ENCODE peak calls at places on chromosome 22, in nine cellular contexts. One of them, this sample, is unnamed.

GRCh38 chr22:44408227-44409192 is 89.5 kb downstream of the RTL6 start:
- DNase-seq in stimulated activated effector memory CD8-positive, alpha-beta T cell treated with anti-CD3 and anti-CD28 coated beads, Interleukin-12 subunit alpha, Interleukin-12 subunit beta, amount 100 ng/mL, for 72 hours: no peak
- DNase-seq in lower leg skin: no peak
- DNase-seq in dermis microvascular lymphatic vessel endothelial cell: no peak
- DNase-seq in H9: peak
- DNase-seq in MM.1S: no peak
- DNase-seq in SJSA1: no peak
- DNase-seq in left colon: peak
- DNase-seq in substantia nigra: no peak
- DNase-seq in this sample: no peak

GRCh38 chr22:37303821-37304274 is 21.5 kb downstream of the CYTH4 start:
- DNase-seq in substantia nigra: no peak
- DNase-seq in stimulated activated effector memory CD8-positive, alpha-beta T cell treated with anti-CD3 and anti-CD28 coated beads, Interleukin-12 subunit alpha, Interleukin-12 subunit beta, amount 100 ng/mL, for 72 hours: peak
- DNase-seq in lower leg skin: peak
- DNase-seq in left colon: no peak
- DNase-seq in SJSA1: peak
- DNase-seq in dermis microvascular lymphatic vessel endothelial cell: peak
- DNase-seq in MM.1S: no peak
- DNase-seq in H9: no peak
- DNase-seq in this sample: peak

GRCh38 chr22:20919718-20920117 is 2.5 kb downstream of the CRKL start:
- DNase-seq in left colon: no peak
- DNase-seq in stimulated activated effector memory CD8-positive, alpha-beta T cell treated with anti-CD3 and anti-CD28 coated beads, Interleukin-12 subunit alpha, Interleukin-12 subunit beta, amount 100 ng/mL, for 72 hours: no peak
- DNase-seq in H9: no peak
- DNase-seq in dermis microvascular lymphatic vessel endothelial cell: no peak
- DNase-seq in MM.1S: no peak
- DNase-seq in SJSA1: no peak
- DNase-seq in lower leg skin: no peak
- DNase-seq in substantia nigra: no peak
- DNase-seq in this sample: no peak

GRCh38 chr22:30332994-30333706 is 6.4 kb upstream of the TBC1D10A start:
- DNase-seq in left colon: no peak
- DNase-seq in SJSA1: no peak
- DNase-seq in stimulated activated effector memory CD8-positive, alpha-beta T cell treated with anti-CD3 and anti-CD28 coated beads, Interleukin-12 subunit alpha, Interleukin-12 subunit beta, amount 100 ng/mL, for 72 hours: no peak
- DNase-seq in H9: no peak
- DNase-seq in MM.1S: no peak
- DNase-seq in substantia nigra: no peak
- DNase-seq in lower leg skin: no peak
- DNase-seq in dermis microvascular lymphatic vessel endothelial cell: no peak
- DNase-seq in this sample: no peak

GRCh38 chr22:39353346-39353745 is 3.6 kb downstream of the SYNGR1 start:
- DNase-seq in SJSA1: peak
- DNase-seq in stimulated activated effector memory CD8-positive, alpha-beta T cell treated with anti-CD3 and anti-CD28 coated beads, Interleukin-12 subunit alpha, Interleukin-12 subunit beta, amount 100 ng/mL, for 72 hours: no peak
- DNase-seq in dermis microvascular lymphatic vessel endothelial cell: no peak
- DNase-seq in MM.1S: no peak
- DNase-seq in substantia nigra: no peak
- DNase-seq in left colon: no peak
- DNase-seq in lower leg skin: no peak
- DNase-seq in H9: no peak
- DNase-seq in this sample: no peak

GRCh38 chr22:43314611-43315010 is 28.6 kb downstream of the SCUBE1 start:
- DNase-seq in substantia nigra: no peak
- DNase-seq in H9: no peak
- DNase-seq in dermis microvascular lymphatic vessel endothelial cell: no peak
- DNase-seq in lower leg skin: no peak
- DNase-seq in MM.1S: no peak
- DNase-seq in left colon: no peak
- DNase-seq in SJSA1: no peak
- DNase-seq in stimulated activated effector memory CD8-positive, alpha-beta T cell treated with anti-CD3 and anti-CD28 coated beads, Interleukin-12 subunit alpha, Interleukin-12 subunit beta, amount 100 ng/mL, for 72 hours: no peak
- DNase-seq in this sample: no peak

GRCh38 chr22:44913198-44913983 is 96.4 kb downstream of the PHF21B start:
- DNase-seq in dermis microvascular lymphatic vessel endothelial cell: no peak
- DNase-seq in substantia nigra: no peak
- DNase-seq in stimulated activated effector memory CD8-positive, alpha-beta T cell treated with anti-CD3 and anti-CD28 coated beads, Interleukin-12 subunit alpha, Interleukin-12 subunit beta, amount 100 ng/mL, for 72 hours: no peak
- DNase-seq in SJSA1: no peak
- DNase-seq in MM.1S: no peak
- DNase-seq in H9: no peak
- DNase-seq in lower leg skin: no peak
- DNase-seq in left colon: peak
- DNase-seq in this sample: no peak

GRCh38 chr22:49780281-49780991 is 47.2 kb downstream of the BRD1 start:
- DNase-seq in H9: no peak
- DNase-seq in lower leg skin: no peak
- DNase-seq in substantia nigra: no peak
- DNase-seq in MM.1S: no peak
- DNase-seq in stimulated activated effector memory CD8-positive, alpha-beta T cell treated with anti-CD3 and anti-CD28 coated beads, Interleukin-12 subunit alpha, Interleukin-12 subunit beta, amount 100 ng/mL, for 72 hours: no peak
- DNase-seq in left colon: no peak
- DNase-seq in dermis microvascular lymphatic vessel endothelial cell: no peak
- DNase-seq in SJSA1: no peak
- DNase-seq in this sample: no peak

GRCh38 chr22:27185903-27186302 is 528.5 kb downstream of the MIAT start:
- DNase-seq in MM.1S: no peak
- DNase-seq in left colon: no peak
- DNase-seq in lower leg skin: no peak
- DNase-seq in substantia nigra: no peak
- DNase-seq in SJSA1: no peak
- DNase-seq in stimulated activated effector memory CD8-positive, alpha-beta T cell treated with anti-CD3 and anti-CD28 coated beads, Interleukin-12 subunit alpha, Interleukin-12 subunit beta, amount 100 ng/mL, for 72 hours: no peak
- DNase-seq in H9: no peak
- DNase-seq in dermis microvascular lymphatic vessel endothelial cell: no peak
- DNase-seq in this sample: no peak

GRCh38 chr22:50084085-50084484 is 1.1 kb downstream of the MLC1 start:
- DNase-seq in MM.1S: no peak
- DNase-seq in left colon: peak
- DNase-seq in lower leg skin: no peak
- DNase-seq in dermis microvascular lymphatic vessel endothelial cell: no peak
- DNase-seq in SJSA1: no peak
- DNase-seq in stimulated activated effector memory CD8-positive, alpha-beta T cell treated with anti-CD3 and anti-CD28 coated beads, Interleukin-12 subunit alpha, Interleukin-12 subunit beta, amount 100 ng/mL, for 72 hours: no peak
- DNase-seq in substantia nigra: no peak
- DNase-seq in H9: no peak
- DNase-seq in this sample: no peak

GRCh38 chr22:42065408-42066132 is 5.0 kb downstream of the NAGA start:
- DNase-seq in substantia nigra: no peak
- DNase-seq in MM.1S: no peak
- DNase-seq in H9: peak
- DNase-seq in stimulated activated effector memory CD8-positive, alpha-beta T cell treated with anti-CD3 and anti-CD28 coated beads, Interleukin-12 subunit alpha, Interleukin-12 subunit beta, amount 100 ng/mL, for 72 hours: no peak
- DNase-seq in SJSA1: no peak
- DNase-seq in left colon: no peak
- DNase-seq in dermis microvascular lymphatic vessel endothelial cell: no peak
- DNase-seq in lower leg skin: peak
- DNase-seq in this sample: no peak

GRCh38 chr22:28009272-28009827 is 90.3 kb upstream of the PITPNB start:
- DNase-seq in SJSA1: peak
- DNase-seq in dermis microvascular lymphatic vessel endothelial cell: peak
- DNase-seq in left colon: peak
- DNase-seq in stimulated activated effector memory CD8-positive, alpha-beta T cell treated with anti-CD3 and anti-CD28 coated beads, Interleukin-12 subunit alpha, Interleukin-12 subunit beta, amount 100 ng/mL, for 72 hours: peak
- DNase-seq in substantia nigra: peak
- DNase-seq in H9: peak
- DNase-seq in lower leg skin: peak
- DNase-seq in MM.1S: peak
- DNase-seq in this sample: peak

GRCh38 chr22:26846645-26847044 is 189.3 kb downstream of the MIAT start:
- DNase-seq in left colon: no peak
- DNase-seq in SJSA1: peak
- DNase-seq in stimulated activated effector memory CD8-positive, alpha-beta T cell treated with anti-CD3 and anti-CD28 coated beads, Interleukin-12 subunit alpha, Interleukin-12 subunit beta, amount 100 ng/mL, for 72 hours: no peak
- DNase-seq in lower leg skin: no peak
- DNase-seq in substantia nigra: no peak
- DNase-seq in dermis microvascular lymphatic vessel endothelial cell: no peak
- DNase-seq in H9: no peak
- DNase-seq in MM.1S: no peak
- DNase-seq in this sample: no peak

This sample was measured in PC-3.